ENCODE peak calls at places on chromosomes 6 and 20, in five cellular contexts. One of them, this sample, is unnamed.

GRCh38 chr6:170080828-170081368 is 210.0 kb downstream of the DLL1 start:
- DNase-seq in spleen: peak
- DNase-seq in fibroblast of lung: no peak
- DNase-seq in hepatocyte: no peak
- DNase-seq in tibial nerve: no peak
- DNase-seq in this sample: no peak

GRCh38 chr6:168017629-168018028 is 20.2 kb downstream of the KIF25 start:
- DNase-seq in tibial nerve: no peak
- DNase-seq in spleen: no peak
- DNase-seq in hepatocyte: no peak
- DNase-seq in fibroblast of lung: peak
- DNase-seq in this sample: no peak

GRCh38 chr6:42564496-42564890 is 664 bp downstream of the UBR2 start:
- DNase-seq in spleen: no peak
- DNase-seq in tibial nerve: no peak
- DNase-seq in hepatocyte: no peak
- DNase-seq in fibroblast of lung: peak
- DNase-seq in this sample: no peak

GRCh38 chr6:49462071-49462470 is 982 bp downstream of the MMUT start:
- DNase-seq in fibroblast of lung: peak
- DNase-seq in spleen: no peak
- DNase-seq in hepatocyte: no peak
- DNase-seq in tibial nerve: no peak
- DNase-seq in this sample: no peak

GRCh38 chr6:121651420-121651819 is 216.0 kb downstream of the GJA1 start:
- DNase-seq in hepatocyte: no peak
- DNase-seq in spleen: no peak
- DNase-seq in fibroblast of lung: no peak
- DNase-seq in tibial nerve: no peak
- DNase-seq in this sample: no peak

GRCh38 chr6:145731432-145731831 is 3.9 kb downstream of the EPM2A start:
- DNase-seq in spleen: no peak
- DNase-seq in fibroblast of lung: no peak
- DNase-seq in tibial nerve: no peak
- DNase-seq in hepatocyte: no peak
- DNase-seq in this sample: no peak

GRCh38 chr6:26129656-26130055 is 42.4 kb downstream of the HFE start:
- DNase-seq in hepatocyte: no peak
- DNase-seq in fibroblast of lung: no peak
- DNase-seq in spleen: no peak
- DNase-seq in tibial nerve: no peak
- DNase-seq in this sample: no peak

GRCh38 chr6:37580164-37580955 is 80.7 kb upstream of the CCDC167 start:
- DNase-seq in spleen: no peak
- DNase-seq in fibroblast of lung: no peak
- DNase-seq in hepatocyte: no peak
- DNase-seq in tibial nerve: no peak
- DNase-seq in this sample: no peak

GRCh38 chr6:33992191-33992590 is 153.7 kb downstream of the GRM4 start:
- DNase-seq in spleen: no peak
- DNase-seq in hepatocyte: no peak
- DNase-seq in fibroblast of lung: no peak
- DNase-seq in tibial nerve: no peak
- DNase-seq in this sample: no peak

GRCh38 chr20:43243672-43244269 is 54.1 kb upstream of the PTPRT start:
- DNase-seq in tibial nerve: no peak
- DNase-seq in spleen: no peak
- DNase-seq in fibroblast of lung: no peak
- DNase-seq in hepatocyte: no peak
- DNase-seq in this sample: peak

GRCh38 chr6:85569323-85569722 is 24.3 kb downstream of the SNX14 start:
- DNase-seq in hepatocyte: no peak
- DNase-seq in spleen: no peak
- DNase-seq in tibial nerve: no peak
- DNase-seq in fibroblast of lung: peak
- DNase-seq in this sample: no peak

GRCh38 chr6:23305325-23305943 is 736.1 kb downstream of the HDGFL1 start:
- DNase-seq in fibroblast of lung: no peak
- DNase-seq in tibial nerve: no peak
- DNase-seq in spleen: no peak
- DNase-seq in hepatocyte: no peak
- DNase-seq in this sample: no peak

GRCh38 chr20:48155231-48155630 is 369.9 kb upstream of the SULF2 start:
- DNase-seq in hepatocyte: no peak
- DNase-seq in spleen: no peak
- DNase-seq in fibroblast of lung: no peak
- DNase-seq in tibial nerve: no peak
- DNase-seq in this sample: no peak

GRCh38 chr6:34202329-34203201 is 34.1 kb upstream of the HMGA1 start:
- DNase-seq in fibroblast of lung: no peak
- DNase-seq in hepatocyte: no peak
- DNase-seq in spleen: no peak
- DNase-seq in tibial nerve: no peak
- DNase-seq in this sample: no peak

GRCh38 chr20:45073182-45073581 is 27.7 kb downstream of the KCNS1 start:
- DNase-seq in spleen: no peak
- DNase-seq in hepatocyte: no peak
- DNase-seq in tibial nerve: no peak
- DNase-seq in fibroblast of lung: no peak
- DNase-seq in this sample: no peak

GRCh38 chr20:8133816-8134451 is 1.9 kb downstream of the PLCB1 start:
- DNase-seq in hepatocyte: no peak
- DNase-seq in tibial nerve: no peak
- DNase-seq in fibroblast of lung: no peak
- DNase-seq in spleen: no peak
- DNase-seq in this sample: no peak
- H3K27ac ChIP-seq in hepatocyte: no peak
- H3K27ac ChIP-seq in tibial nerve: peak
- H3K27ac ChIP-seq in fibroblast of lung: no peak
- H3K27ac ChIP-seq in spleen: no peak
- H3K27ac ChIP-seq in this sample: peak

DNA sequence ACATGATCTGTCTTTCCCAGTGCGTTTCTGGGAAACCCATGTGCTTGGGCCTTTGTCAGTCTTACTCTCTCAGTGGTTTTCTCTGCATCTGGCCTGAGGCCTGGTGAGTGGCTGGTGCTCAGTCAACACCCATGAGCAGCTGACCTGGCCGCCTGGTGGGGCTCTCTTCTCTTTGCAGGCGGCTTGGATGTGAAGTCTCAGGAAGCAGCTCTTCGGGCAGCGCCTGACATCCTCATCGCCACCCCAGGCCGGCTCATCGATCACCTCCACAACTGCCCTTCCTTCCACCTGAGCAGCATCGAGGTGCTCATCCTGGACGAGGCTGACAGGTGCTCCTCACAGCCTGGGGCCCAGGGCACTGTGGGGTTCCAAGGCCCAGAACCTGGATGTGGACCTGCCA is 10.8 kb downstream of the DDX27 start:
- DNase-seq in hepatocyte: no peak
- DNase-seq in spleen: peak
- DNase-seq in fibroblast of lung: no peak
- DNase-seq in tibial nerve: no peak
- DNase-seq in this sample: no peak
- H3K27ac ChIP-seq in hepatocyte: no peak
- H3K27ac ChIP-seq in spleen: peak
- H3K27ac ChIP-seq in fibroblast of lung: no peak
- H3K27ac ChIP-seq in tibial nerve: no peak
- H3K27ac ChIP-seq in this sample: no peak

GRCh38 chr6:12709556-12709955 is 7.0 kb upstream of the PHACTR1 start:
- DNase-seq in hepatocyte: no peak
- DNase-seq in spleen: no peak
- DNase-seq in tibial nerve: no peak
- DNase-seq in fibroblast of lung: no peak
- DNase-seq in this sample: no peak

GRCh38 chr6:12709116-12709515 is 7.5 kb upstream of the PHACTR1 start:
- DNase-seq in hepatocyte: no peak
- DNase-seq in spleen: no peak
- DNase-seq in fibroblast of lung: no peak
- DNase-seq in tibial nerve: no peak
- DNase-seq in this sample: no peak

GRCh38 chr6:12704946-12705345 is 11.6 kb upstream of the PHACTR1 start:
- DNase-seq in fibroblast of lung: no peak
- DNase-seq in tibial nerve: no peak
- DNase-seq in spleen: no peak
- DNase-seq in hepatocyte: no peak
- DNase-seq in this sample: no peak
- H3K27ac ChIP-seq in fibroblast of lung: no peak
- H3K27ac ChIP-seq in tibial nerve: no peak
- H3K27ac ChIP-seq in spleen: no peak
- H3K27ac ChIP-seq in hepatocyte: no peak
- H3K27ac ChIP-seq in this sample: no peak

GRCh38 chr20:58659841-58660240 is 8.8 kb downstream of the STX16 start:
- DNase-seq in hepatocyte: no peak
- DNase-seq in fibroblast of lung: no peak
- DNase-seq in spleen: no peak
- DNase-seq in tibial nerve: no peak
- DNase-seq in this sample: no peak

GRCh38 chr20:58664883-58665282 is 13.8 kb downstream of the STX16 start:
- DNase-seq in spleen: no peak
- DNase-seq in fibroblast of lung: no peak
- DNase-seq in hepatocyte: no peak
- DNase-seq in tibial nerve: no peak
- DNase-seq in this sample: no peak

GRCh38 chr20:58661298-58662141 is 10.4 kb downstream of the STX16 start:
- DNase-seq in tibial nerve: no peak
- DNase-seq in fibroblast of lung: no peak
- DNase-seq in hepatocyte: no peak
- DNase-seq in spleen: no peak
- DNase-seq in this sample: no peak

GRCh38 chr20:58660855-58661254 is 9.8 kb downstream of the STX16 start:
- DNase-seq in fibroblast of lung: no peak
- DNase-seq in tibial nerve: no peak
- DNase-seq in hepatocyte: no peak
- DNase-seq in spleen: no peak
- DNase-seq in this sample: no peak

GRCh38 chr20:58662142-58662473 is 11.0 kb downstream of the STX16 start:
- DNase-seq in fibroblast of lung: no peak
- DNase-seq in hepatocyte: no peak
- DNase-seq in tibial nerve: no peak
- DNase-seq in spleen: no peak
- DNase-seq in this sample: no peak
- H3K27ac ChIP-seq in fibroblast of lung: no peak
- H3K27ac ChIP-seq in hepatocyte: no peak
- H3K27ac ChIP-seq in tibial nerve: no peak
- H3K27ac ChIP-seq in spleen: peak
- H3K27ac ChIP-seq in this sample: no peak